ENCODE peak calls at places on chromosomes 12 and 14, in six cellular contexts. Y is H1, K is K562, N is SK-N-SH, Z is HCT116, C is HepG2. U is an unnamed sample. For H3K27me3, the result is how much of the 10 kb centered on the place peaks cover.

GRCh38 chr12:102876883-102877282 is 40.2 kb downstream of the PAH start:
- DNase-seq in Y (no peak), K (peak), N (no peak), Z (peak), C (no peak), U (no peak)

GRCh38 chr12:85866929-85867776 is 6.9 kb upstream of the NTS start:
- DNase-seq in Y (no peak), K (peak), N (peak), Z (peak), C (peak), U (peak)

GRCh38 chr12:130374083-130374482 is 36.4 kb downstream of the PIWIL1 start:
- DNase-seq in Y (no peak), K (no peak), N (no peak), Z (no peak), C (no peak), U (no peak)

GRCh38 chr12:79673334-79673733 is 17.4 kb downstream of the PAWR start:
- DNase-seq in Y (no peak), K (no peak), N (no peak), Z (no peak), C (no peak), U (no peak)

GRCh38 chr14:65302571-65303184 is 109.9 kb upstream of the FUT8 start:
- DNase-seq in Y (no peak), K (no peak), N (no peak), Z (no peak), C (no peak), U (no peak)

GRCh38 chr12:70354777-70355176 is 11.3 kb upstream of the KCNMB4 start:
- DNase-seq in Y (no peak), K (no peak), N (no peak), Z (no peak), C (no peak), U (no peak)

GRCh38 chr12:109020750-109021380 is at the start of gene SVOP:
- DNase-seq in Y (peak), K (peak), N (peak), Z (peak), C (peak), U (peak)

GRCh38 chr12:10167588-10167987 is 4.3 kb downstream of the OLR1 start:
- DNase-seq in Y (no peak), K (no peak), N (no peak), Z (no peak), C (peak), U (no peak)

GRCh38 chr12:48032597-48032996 is 28.3 kb upstream of the COL2A1 start:
- DNase-seq in Y (no peak), K (no peak), N (no peak), Z (no peak), C (no peak), U (no peak)

GRCh38 chr14:99423434-99423833 is 57.2 kb downstream of the SETD3 start:
- DNase-seq in Y (no peak), K (no peak), N (no peak), Z (no peak), C (no peak), U (no peak)

GRCh38 chr12:52395761-52396434 is 10.2 kb downstream of the KRT82 start:
- DNase-seq in Y (peak), K (peak), N (no peak), Z (peak), C (peak), U (no peak)

GRCh38 chr14:78848234-78848820 is 678.2 kb downstream of the NRXN3 start:
- DNase-seq in Y (no peak), K (peak), N (peak), Z (peak), C (peak), U (peak)

GRCh38 chr12:99154264-99154982 is 493.1 kb upstream of the GARIN6 start:
- DNase-seq in Y (no peak), K (no peak), N (no peak), Z (no peak), C (no peak), U (no peak)

GRCh38 chr12:132162508-132163031 is 18.3 kb downstream of the NOC4L start:
- DNase-seq in Y (no peak), K (no peak), N (peak), Z (no peak), C (no peak), U (no peak)

GRCh38 chr12:57461326-57461903 is 1.8 kb downstream of the GLI1 start:
- DNase-seq in Y (no peak), K (peak), N (peak), Z (no peak), C (no peak), U (peak)

GRCh38 chr12:116220756-116221155 is 56.7 kb downstream of the MED13L start:
- DNase-seq in Y (no peak), K (no peak), N (no peak), Z (no peak), C (no peak), U (no peak)

GRCh38 chr14:88005978-88006851 is 1.3 kb downstream of the GPR65 start:
- DNase-seq in Y (no peak), K (no peak), N (no peak), Z (no peak), C (no peak), U (no peak)

GRCh38 chr12:75438052-75438754 is 42.4 kb upstream of the GLIPR1 start:
- DNase-seq in Y (no peak), K (no peak), N (no peak), Z (no peak), C (no peak), U (no peak)

GRCh38 chr14:105474478-105475268 is at the start of gene CRIP2:
- DNase-seq in Y (no peak), K (peak), N (peak), Z (no peak), C (no peak), U (peak)

DNA sequence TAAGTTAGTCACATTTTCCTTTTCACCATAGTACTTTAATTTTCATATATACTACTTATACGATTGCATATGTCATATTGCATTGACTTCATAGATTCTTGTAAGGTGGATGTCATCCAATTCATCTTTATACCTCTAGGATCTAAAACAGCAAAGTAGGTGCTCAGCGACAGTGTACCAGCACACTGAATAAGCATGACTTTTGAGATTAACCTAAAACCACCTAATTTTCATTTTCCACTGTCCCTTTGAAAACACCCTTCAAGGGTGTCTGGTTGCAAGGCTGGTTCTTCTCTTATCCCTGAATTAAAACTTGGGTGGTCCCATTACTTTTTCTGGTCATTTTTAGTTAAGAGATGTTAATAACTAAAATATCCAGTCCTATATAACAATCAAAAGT is 4.4 kb downstream of the GPR19 start:
- DNase-seq in Y (no peak), K (no peak), N (no peak), Z (no peak), C (no peak), U (no peak)
- TF ChIP-seq MAX in Y (no peak), K (no peak), N (no peak), Z (no peak), C (no peak), U (no peak)

DNA sequence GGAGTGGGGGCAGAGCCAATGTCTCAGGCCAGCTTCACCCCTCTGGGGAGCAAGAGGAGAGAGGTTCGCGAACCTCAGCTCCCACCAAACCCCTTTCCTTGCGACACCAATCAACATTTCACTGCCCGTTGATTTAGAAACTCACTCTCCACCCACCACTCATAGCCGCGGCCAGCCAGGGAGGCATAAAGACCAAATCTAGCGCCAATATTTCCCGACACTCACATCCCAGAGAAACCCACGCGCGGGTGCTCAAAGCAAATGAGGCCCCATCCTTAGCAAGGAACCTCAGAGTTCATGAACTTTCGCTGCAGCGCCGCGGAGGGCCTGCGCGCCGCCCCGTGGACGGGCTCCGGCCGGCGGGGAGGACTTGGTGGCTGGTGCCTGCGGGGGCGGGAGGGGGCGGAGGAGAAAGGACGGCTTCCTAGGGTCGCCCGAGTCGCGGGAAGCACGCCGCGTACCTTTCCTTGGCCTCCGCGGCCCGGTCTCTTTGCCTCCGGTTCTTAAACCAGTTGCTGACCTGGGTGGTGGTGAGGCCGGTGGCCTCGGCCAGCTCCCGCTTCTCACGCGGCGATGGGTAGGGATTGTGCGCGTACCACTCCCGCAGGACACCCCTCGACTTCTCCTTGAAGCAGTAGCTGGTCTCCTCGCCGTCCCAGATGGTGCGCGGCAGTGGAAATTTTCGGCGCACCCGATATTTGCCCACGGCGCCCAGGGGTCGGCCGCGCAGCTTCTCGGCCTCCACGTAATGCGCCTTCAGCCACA is 926 bp downstream of the SIX1 start:
- DNase-seq in Y (no peak), K (peak), N (peak), Z (no peak), C (no peak), U (no peak)
- H3K27me3 ChIP-seq in Y (half or more), K (under half), N (under half), Z (under half), C (under half), U (half or more)

GRCh38 chr12:30754383-30754749 is 385 bp downstream of the CAPRIN2 start:
- DNase-seq in Y (no peak), K (no peak), N (no peak), Z (no peak), C (no peak), U (no peak)
- TF ChIP-seq MAX in Y (no peak), K (no peak), N (no peak), Z (no peak), C (no peak), U (no peak)

GRCh38 chr14:55054098-55054497 is 2.7 kb downstream of the MAPK1IP1L start:
- DNase-seq in Y (no peak), K (no peak), N (no peak), Z (no peak), C (no peak), U (no peak)
- H3K27me3 ChIP-seq in Y (under half), K (under half), N (under half), Z (under half), C (under half), U (under half)

GRCh38 chr14:91245029-91245428 is 525 bp upstream of the GPR68 start:
- DNase-seq in Y (no peak), K (no peak), N (no peak), Z (no peak), C (no peak), U (no peak)
- TF ChIP-seq MAX in Y (no peak), K (no peak), N (no peak), Z (no peak), C (no peak), U (no peak)

DNA sequence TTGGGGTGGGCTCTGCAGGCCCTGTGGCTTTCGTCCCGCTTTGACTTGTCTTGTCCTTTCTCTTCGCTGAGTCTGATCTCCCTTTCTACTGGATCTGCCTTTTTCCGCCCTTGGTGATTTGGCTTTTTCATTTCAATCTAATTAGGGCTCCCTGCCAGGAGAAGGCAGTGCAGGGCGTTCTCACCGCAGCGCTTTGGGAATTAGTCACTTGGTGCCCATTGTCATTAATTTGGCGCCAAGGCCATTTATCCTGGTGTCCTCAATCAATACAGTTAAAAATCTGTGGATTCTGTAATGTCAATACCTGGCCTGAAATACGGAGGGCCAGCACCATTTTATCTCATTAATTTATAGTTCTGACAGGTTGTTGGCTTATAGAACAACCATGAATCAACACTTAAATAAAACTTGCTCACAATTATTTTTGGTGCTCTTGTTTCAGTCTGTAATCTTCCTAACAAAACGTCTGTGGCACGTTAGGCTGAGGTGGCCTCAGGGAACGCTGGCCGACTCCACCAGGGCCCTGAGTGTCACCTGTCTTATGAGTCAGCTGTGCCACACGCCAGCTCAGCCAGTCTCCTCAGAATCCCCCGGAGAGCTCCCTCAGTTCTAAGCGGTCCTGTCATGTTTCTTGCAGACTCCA is 115.6 kb downstream of the BEGAIN start:
- DNase-seq in Y (no peak), K (no peak), N (no peak), Z (peak), C (no peak), U (no peak)
- H3K27me3 ChIP-seq in Y (under half), K (under half), N (under half), Z (under half), C (under half), U (under half)

DNA sequence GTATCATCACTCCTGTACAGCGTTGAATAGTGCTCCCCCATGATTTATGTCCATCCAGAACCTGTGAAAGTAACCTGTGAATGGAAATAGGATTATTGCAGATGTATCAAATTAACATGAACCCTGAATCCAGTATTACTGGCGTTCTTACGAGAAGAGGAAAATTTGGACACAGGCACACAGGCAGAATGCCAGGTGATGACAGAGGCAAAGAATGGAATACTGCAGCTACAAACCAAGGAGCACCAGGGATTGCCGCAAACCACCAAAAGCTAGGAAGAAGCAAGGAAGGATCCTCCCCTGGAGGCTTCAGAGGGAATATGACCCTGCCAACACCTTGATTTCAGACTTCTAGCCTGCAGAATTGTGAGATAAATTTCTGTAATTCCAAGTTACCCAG is 113.5 kb upstream of the EGLN3 start:
- DNase-seq in Y (no peak), K (no peak), N (no peak), Z (no peak), C (no peak), U (no peak)
- TF ChIP-seq MAX in Y (no peak), K (no peak), N (no peak), Z (no peak), C (no peak), U (no peak)

GRCh38 chr12:114393569-114393968 is 12.4 kb downstream of the TBX5 start:
- DNase-seq in Y (no peak), K (no peak), N (no peak), Z (no peak), C (no peak), U (no peak)
- H3K27me3 ChIP-seq in Y (half or more), K (under half), N (half or more), Z (half or more), C (under half), U (under half)

U was measured in endothelial cell of umbilical vein.